ENCODE peak calls at places on chromosomes 13 and 19, in six cellular contexts. X, N, S, M, F and H are unnamed samples.

GRCh38 chr19:33396701-33397535 is 23.4 kb downstream of the CEBPG start:
- DNase-seq in X (no peak), N (no peak), S (peak), M (no peak), F (peak), H (no peak)

GRCh38 chr13:46572758-46573384 is 19.9 kb downstream of the LRCH1 start:
- DNase-seq in X (no peak), N (no peak), S (no peak), M (no peak), F (no peak), H (no peak)

GRCh38 chr19:41918653-41919244 is 9.5 kb downstream of the ERFL start:
- DNase-seq in X (peak), N (no peak), S (no peak), M (no peak), F (no peak), H (no peak)

GRCh38 chr19:40223135-40223822 is 3.2 kb downstream of the CCNP start:
- DNase-seq in X (peak), N (no peak), S (no peak), M (no peak), F (no peak), H (no peak)

GRCh38 chr13:36346222-36347083 is at the start of gene SPART:
- DNase-seq in X (peak), N (peak), S (peak), M (peak), F (peak), H (peak)

GRCh38 chr19:53554804-53555203 is 16.9 kb downstream of the ZNF331 start:
- DNase-seq in X (no peak), N (no peak), S (no peak), M (no peak), F (no peak), H (no peak)

GRCh38 chr19:14089662-14090508 is 666 bp downstream of the SAMD1 start:
- DNase-seq in X (peak), N (peak), S (peak), M (peak), F (peak), H (no peak)

GRCh38 chr19:5480427-5480836 is 25.2 kb downstream of the ZNRF4 start:
- DNase-seq in X (no peak), N (peak), S (peak), M (no peak), F (no peak), H (no peak)

GRCh38 chr19:38304866-38305429 is 897 bp downstream of the C19orf33 start:
- DNase-seq in X (no peak), N (no peak), S (no peak), M (peak), F (peak), H (peak)

GRCh38 chr19:40610396-40611064 is 9.4 kb downstream of the LTBP4 start:
- DNase-seq in X (peak), N (peak), S (peak), M (no peak), F (peak), H (peak)

GRCh38 chr19:21680026-21680425 is 87.4 kb downstream of the ZNF100 start:
- DNase-seq in X (no peak), N (no peak), S (no peak), M (no peak), F (no peak), H (no peak)

GRCh38 chr19:7942981-7943443 is 454 bp downstream of the TIMM44 start:
- DNase-seq in X (peak), N (no peak), S (no peak), M (no peak), F (no peak), H (no peak)

GRCh38 chr19:593055-593454 is 3.4 kb downstream of the HCN2 start:
- DNase-seq in X (no peak), N (no peak), S (no peak), M (no peak), F (no peak), H (no peak)

GRCh38 chr13:97344250-97345175 is 89.5 kb upstream of the RAP2A start:
- DNase-seq in X (no peak), N (peak), S (peak), M (peak), F (no peak), H (peak)

GRCh38 chr19:1698636-1699035 is 46.2 kb upstream of the TCF3 start:
- DNase-seq in X (no peak), N (no peak), S (no peak), M (no peak), F (no peak), H (no peak)

GRCh38 chr19:794989-795658 is 2.1 kb upstream of the PTBP1 start:
- DNase-seq in X (no peak), N (no peak), S (peak), M (no peak), F (no peak), H (no peak)

GRCh38 chr19:54959840-54960239 is 6.3 kb upstream of the NLRP2 start:
- DNase-seq in X (no peak), N (peak), S (no peak), M (no peak), F (no peak), H (no peak)

GRCh38 chr13:93951153-93951552 is 528.3 kb downstream of the DCT start:
- DNase-seq in X (no peak), N (no peak), S (no peak), M (peak), F (no peak), H (peak)